ENCODE peak calls at places on chromosomes 1 and 21, in ten cellular contexts. Q, L, K, G, H, M, X, E, Y and R are unnamed samples.

GRCh38 chr1:118185083-118185899 is at the start of gene SPAG17:
- DNase-seq in Q (peak), L (peak), K (no peak), G (no peak), H (no peak), M (peak), X (no peak), E (peak), Y (peak), R (peak)

GRCh38 chr1:175792126-175792525 is 48.7 kb upstream of the TNR start:
- DNase-seq in Q (no peak), L (no peak), K (no peak), G (peak), H (no peak), M (no peak), X (no peak), E (no peak), Y (no peak), R (no peak)

GRCh38 chr1:172885976-172886375 is 164.8 kb downstream of the TNFSF18 start:
- DNase-seq in Q (no peak), L (no peak), K (no peak), G (no peak), H (no peak), M (no peak), X (no peak), E (peak), Y (no peak), R (no peak)

GRCh38 chr21:42570362-42570761 is 56.7 kb downstream of the SLC37A1 start:
- DNase-seq in Q (no peak), L (peak), K (no peak), G (no peak), H (no peak), M (no peak), X (no peak), E (no peak), Y (no peak), R (no peak)

GRCh38 chr1:203324103-203325003 is 19.0 kb downstream of the BTG2 start:
- DNase-seq in Q (no peak), L (no peak), K (no peak), G (no peak), H (peak), M (no peak), X (no peak), E (no peak), Y (no peak), R (no peak)

GRCh38 chr1:86471296-86471695 is 2.6 kb downstream of the CLCA1 start:
- DNase-seq in Q (no peak), L (no peak), K (no peak), G (no peak), H (no peak), M (no peak), X (no peak), E (peak), Y (no peak), R (no peak)

GRCh38 chr1:7207875-7208646 is 422.8 kb downstream of the CAMTA1 start:
- DNase-seq in Q (peak), L (peak), K (peak), G (peak), H (no peak), M (peak), X (peak), E (peak), Y (peak), R (peak)

GRCh38 chr1:46556822-46557221 is 5.4 kb upstream of the KNCN start:
- DNase-seq in Q (peak), L (no peak), K (no peak), G (no peak), H (no peak), M (no peak), X (peak), E (peak), Y (no peak), R (no peak)

GRCh38 chr1:62356257-62356835 is 37.1 kb upstream of the KANK4 start:
- DNase-seq in Q (peak), L (no peak), K (no peak), G (no peak), H (no peak), M (no peak), X (peak), E (peak), Y (peak), R (peak)

GRCh38 chr1:14294860-14295259 is 303.6 kb upstream of the KAZN start:
- DNase-seq in Q (no peak), L (no peak), K (no peak), G (no peak), H (no peak), M (no peak), X (no peak), E (no peak), Y (no peak), R (no peak)

GRCh38 chr1:153774780-153775431 is at the start of gene SLC27A3:
- DNase-seq in Q (peak), L (peak), K (no peak), G (peak), H (no peak), M (no peak), X (peak), E (peak), Y (peak), R (no peak)

GRCh38 chr1:171427852-171428471 is 57.4 kb upstream of the PRRC2C start:
- DNase-seq in Q (no peak), L (no peak), K (no peak), G (no peak), H (no peak), M (no peak), X (no peak), E (no peak), Y (no peak), R (no peak)

GRCh38 chr1:159918041-159918917 is 7.0 kb downstream of the TAGLN2 start:
- DNase-seq in Q (no peak), L (no peak), K (peak), G (no peak), H (no peak), M (no peak), X (no peak), E (peak), Y (no peak), R (no peak)

GRCh38 chr1:204294371-204294770 is 65.4 kb downstream of the PLEKHA6 start:
- DNase-seq in Q (no peak), L (no peak), K (no peak), G (no peak), H (no peak), M (no peak), X (peak), E (peak), Y (no peak), R (peak)

GRCh38 chr1:247293047-247293446 is 37.2 kb downstream of the VN1R5 start:
- DNase-seq in Q (no peak), L (no peak), K (no peak), G (no peak), H (no peak), M (no peak), X (no peak), E (peak), Y (no peak), R (no peak)

GRCh38 chr1:95039360-95040031 is 33.3 kb downstream of the ALG14 start:
- DNase-seq in Q (peak), L (no peak), K (no peak), G (no peak), H (no peak), M (no peak), X (peak), E (no peak), Y (no peak), R (no peak)